ENCODE peak calls at places on chromosome 11, in nine cellular contexts. One of them, this sample, is unnamed.
A peak's percentile ranks its signal among the peaks of the same experiment; 100 is the strongest.

GRCh38 chr11:67409781-67410368 is 5.6 kb upstream of the CARNS1 start:
- DNase-seq in IMR-90: no peak
- DNase-seq in prostate gland: no peak
- DNase-seq in transverse colon: peak; percentile 80
- DNase-seq in Peyer's patch: peak; percentile 67
- DNase-seq in heart left ventricle: no peak
- DNase-seq in HCT116: peak; percentile 33
- DNase-seq in breast epithelium: no peak
- DNase-seq in ovary: no peak
- DNase-seq in this sample: no peak

GRCh38 chr11:134079317-134079716 is 10.4 kb downstream of the JAM3 start:
- DNase-seq in HCT116: no peak
- DNase-seq in ovary: no peak
- DNase-seq in heart left ventricle: no peak
- DNase-seq in prostate gland: no peak
- DNase-seq in transverse colon: no peak
- DNase-seq in IMR-90: no peak
- DNase-seq in breast epithelium: no peak
- DNase-seq in Peyer's patch: no peak
- DNase-seq in this sample: no peak

GRCh38 chr11:60775420-60775961 is 9.6 kb upstream of the MS4A10 start:
- DNase-seq in transverse colon: peak; percentile 91
- DNase-seq in IMR-90: peak; percentile 86
- DNase-seq in ovary: peak; percentile 91
- DNase-seq in Peyer's patch: peak; percentile 78
- DNase-seq in heart left ventricle: peak; percentile 80
- DNase-seq in HCT116: peak; percentile 85
- DNase-seq in breast epithelium: peak; percentile 87
- DNase-seq in prostate gland: peak; percentile 87
- DNase-seq in this sample: peak; percentile 70

GRCh38 chr11:106969660-106970059 is 48.6 kb downstream of the GUCY1A2 start:
- DNase-seq in ovary: no peak
- DNase-seq in Peyer's patch: no peak
- DNase-seq in transverse colon: no peak
- DNase-seq in prostate gland: no peak
- DNase-seq in breast epithelium: no peak
- DNase-seq in HCT116: no peak
- DNase-seq in IMR-90: no peak
- DNase-seq in heart left ventricle: peak; percentile 34
- DNase-seq in this sample: no peak

GRCh38 chr11:77213029-77213579 is 85.1 kb downstream of the MYO7A start:
- DNase-seq in heart left ventricle: no peak
- DNase-seq in prostate gland: no peak
- DNase-seq in IMR-90: no peak
- DNase-seq in breast epithelium: no peak
- DNase-seq in ovary: no peak
- DNase-seq in transverse colon: no peak
- DNase-seq in Peyer's patch: no peak
- DNase-seq in HCT116: no peak
- DNase-seq in this sample: no peak

GRCh38 chr11:66035653-66036333 is 9.5 kb upstream of the CATSPER1 start:
- DNase-seq in HCT116: no peak
- DNase-seq in breast epithelium: no peak
- DNase-seq in ovary: no peak
- DNase-seq in heart left ventricle: no peak
- DNase-seq in Peyer's patch: no peak
- DNase-seq in IMR-90: no peak
- DNase-seq in transverse colon: no peak
- DNase-seq in prostate gland: no peak
- DNase-seq in this sample: no peak

GRCh38 chr11:19595840-19596751 is 116.5 kb upstream of the NAV2 start:
- DNase-seq in heart left ventricle: peak; percentile 53
- DNase-seq in ovary: no peak
- DNase-seq in prostate gland: no peak
- DNase-seq in transverse colon: no peak
- DNase-seq in HCT116: no peak
- DNase-seq in Peyer's patch: no peak
- DNase-seq in IMR-90: peak; percentile 90
- DNase-seq in breast epithelium: no peak
- DNase-seq in this sample: no peak

GRCh38 chr11:3049430-3050243 is 7.6 kb downstream of the CARS1 start:
- DNase-seq in ovary: peak; percentile 65
- DNase-seq in transverse colon: peak; percentile 80
- DNase-seq in breast epithelium: peak; percentile 73
- DNase-seq in HCT116: peak; percentile 35
- DNase-seq in heart left ventricle: peak; percentile 55
- DNase-seq in Peyer's patch: peak; percentile 81
- DNase-seq in prostate gland: peak; percentile 53
- DNase-seq in IMR-90: peak; percentile 98
- DNase-seq in this sample: peak; percentile 95

GRCh38 chr11:94469416-94469815 is 24.2 kb downstream of the MRE11 start:
- DNase-seq in transverse colon: no peak
- DNase-seq in IMR-90: peak; percentile 10
- DNase-seq in HCT116: no peak
- DNase-seq in ovary: no peak
- DNase-seq in breast epithelium: no peak
- DNase-seq in heart left ventricle: no peak
- DNase-seq in prostate gland: no peak
- DNase-seq in Peyer's patch: no peak
- DNase-seq in this sample: no peak

GRCh38 chr11:132318421-132319157 is 948.2 kb downstream of the NTM start:
- DNase-seq in breast epithelium: no peak
- DNase-seq in transverse colon: no peak
- DNase-seq in prostate gland: no peak
- DNase-seq in IMR-90: peak; percentile 76
- DNase-seq in heart left ventricle: no peak
- DNase-seq in ovary: no peak
- DNase-seq in HCT116: no peak
- DNase-seq in Peyer's patch: no peak
- DNase-seq in this sample: no peak

GRCh38 chr11:1876361-1877063 is 15.2 kb downstream of the PRR33 start:
- DNase-seq in IMR-90: no peak
- DNase-seq in heart left ventricle: peak; percentile 83
- DNase-seq in HCT116: no peak
- DNase-seq in transverse colon: peak; percentile 60
- DNase-seq in ovary: peak; percentile 57
- DNase-seq in breast epithelium: no peak
- DNase-seq in Peyer's patch: peak; percentile 73
- DNase-seq in prostate gland: no peak
- DNase-seq in this sample: no peak

GRCh38 chr11:17890333-17890732 is 122.5 kb downstream of the SERGEF start:
- DNase-seq in ovary: no peak
- DNase-seq in transverse colon: no peak
- DNase-seq in heart left ventricle: no peak
- DNase-seq in prostate gland: no peak
- DNase-seq in Peyer's patch: no peak
- DNase-seq in IMR-90: no peak
- DNase-seq in breast epithelium: no peak
- DNase-seq in HCT116: no peak
- DNase-seq in this sample: no peak

GRCh38 chr11:68632802-68633201 is 51.5 kb upstream of the GAL start:
- DNase-seq in breast epithelium: no peak
- DNase-seq in IMR-90: peak; percentile 70
- DNase-seq in HCT116: peak; percentile 79
- DNase-seq in Peyer's patch: no peak
- DNase-seq in heart left ventricle: no peak
- DNase-seq in transverse colon: peak; percentile 64
- DNase-seq in prostate gland: peak; percentile 51
- DNase-seq in ovary: no peak
- DNase-seq in this sample: no peak

GRCh38 chr11:32152821-32153220 is 61.9 kb downstream of the RCN1 start:
- DNase-seq in prostate gland: no peak
- DNase-seq in Peyer's patch: no peak
- DNase-seq in IMR-90: no peak
- DNase-seq in ovary: no peak
- DNase-seq in breast epithelium: no peak
- DNase-seq in HCT116: no peak
- DNase-seq in heart left ventricle: no peak
- DNase-seq in transverse colon: no peak
- DNase-seq in this sample: no peak

GRCh38 chr11:12201016-12201985 is 90.9 kb downstream of the MICAL2 start:
- DNase-seq in heart left ventricle: peak; percentile 89
- DNase-seq in ovary: peak; percentile 45
- DNase-seq in Peyer's patch: no peak
- DNase-seq in breast epithelium: no peak
- DNase-seq in prostate gland: no peak
- DNase-seq in IMR-90: peak; percentile 97
- DNase-seq in HCT116: no peak
- DNase-seq in transverse colon: no peak
- DNase-seq in this sample: no peak

GRCh38 chr11:61602775-61603569 is 22.1 kb upstream of the SYT7 start:
- DNase-seq in ovary: peak; percentile 82
- DNase-seq in heart left ventricle: peak; percentile 55
- DNase-seq in IMR-90: peak; percentile 96
- DNase-seq in HCT116: peak; percentile 68
- DNase-seq in breast epithelium: no peak
- DNase-seq in prostate gland: no peak
- DNase-seq in Peyer's patch: peak; percentile 81
- DNase-seq in transverse colon: peak; percentile 69
- DNase-seq in this sample: peak; percentile 74

DNA sequence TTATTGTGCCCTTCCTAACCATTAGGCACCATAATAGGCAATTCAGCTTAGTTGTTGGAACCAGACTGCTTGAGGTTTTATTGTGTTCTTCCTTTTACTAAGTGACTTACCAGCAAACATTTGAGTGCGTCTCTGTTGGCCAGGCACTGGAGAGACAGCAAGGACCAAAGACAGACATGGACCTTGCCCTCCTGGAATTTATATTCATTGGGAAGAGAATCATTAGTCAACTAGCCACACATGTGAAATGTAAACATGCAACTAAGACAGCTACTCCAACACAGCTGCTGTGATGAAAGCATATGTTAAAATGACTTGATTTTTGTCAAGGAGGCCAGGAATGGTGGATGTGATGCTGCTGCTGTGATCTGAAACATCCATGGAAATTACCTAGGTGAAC is 106.4 kb downstream of the TRAF6 start:
- DNase-seq in Peyer's patch: no peak
- DNase-seq in ovary: no peak
- DNase-seq in breast epithelium: no peak
- DNase-seq in heart left ventricle: no peak
- DNase-seq in prostate gland: no peak
- DNase-seq in HCT116: no peak
- DNase-seq in transverse colon: no peak
- DNase-seq in IMR-90: peak; percentile 42
- DNase-seq in this sample: no peak
- TF ChIP-seq POLR2A in Peyer's patch: no peak
- TF ChIP-seq POLR2A in ovary: no peak
- TF ChIP-seq POLR2A in breast epithelium: no peak
- TF ChIP-seq POLR2A in heart left ventricle: no peak
- TF ChIP-seq POLR2A in prostate gland: no peak
- TF ChIP-seq POLR2A in HCT116: no peak
- TF ChIP-seq POLR2A in transverse colon: no peak
- TF ChIP-seq POLR2A in IMR-90: no peak
- TF ChIP-seq POLR2A in this sample: no peak

GRCh38 chr11:100671471-100671870 is 15.6 kb upstream of the ARHGAP42 start:
- DNase-seq in IMR-90: peak; percentile 44
- DNase-seq in ovary: no peak
- DNase-seq in Peyer's patch: no peak
- DNase-seq in HCT116: no peak
- DNase-seq in prostate gland: no peak
- DNase-seq in heart left ventricle: no peak
- DNase-seq in transverse colon: no peak
- DNase-seq in breast epithelium: no peak
- DNase-seq in this sample: no peak

GRCh38 chr11:100667449-100667848 is 19.6 kb upstream of the ARHGAP42 start:
- DNase-seq in breast epithelium: no peak
- DNase-seq in HCT116: no peak
- DNase-seq in heart left ventricle: no peak
- DNase-seq in prostate gland: no peak
- DNase-seq in transverse colon: no peak
- DNase-seq in ovary: no peak
- DNase-seq in IMR-90: no peak
- DNase-seq in Peyer's patch: no peak
- DNase-seq in this sample: no peak

GRCh38 chr11:100673063-100673462 is 14.0 kb upstream of the ARHGAP42 start:
- DNase-seq in Peyer's patch: no peak
- DNase-seq in breast epithelium: no peak
- DNase-seq in prostate gland: no peak
- DNase-seq in IMR-90: peak; percentile 81
- DNase-seq in HCT116: no peak
- DNase-seq in heart left ventricle: no peak
- DNase-seq in ovary: no peak
- DNase-seq in transverse colon: no peak
- DNase-seq in this sample: no peak

GRCh38 chr11:100672483-100673038 is 14.5 kb upstream of the ARHGAP42 start:
- DNase-seq in ovary: no peak
- DNase-seq in IMR-90: no peak
- DNase-seq in prostate gland: no peak
- DNase-seq in breast epithelium: no peak
- DNase-seq in HCT116: no peak
- DNase-seq in heart left ventricle: no peak
- DNase-seq in Peyer's patch: no peak
- DNase-seq in transverse colon: no peak
- DNase-seq in this sample: no peak

GRCh38 chr11:100670140-100670539 is 16.9 kb upstream of the ARHGAP42 start:
- DNase-seq in prostate gland: no peak
- DNase-seq in breast epithelium: no peak
- DNase-seq in ovary: no peak
- DNase-seq in IMR-90: no peak
- DNase-seq in transverse colon: no peak
- DNase-seq in heart left ventricle: no peak
- DNase-seq in HCT116: no peak
- DNase-seq in Peyer's patch: no peak
- DNase-seq in this sample: no peak
- H3K9me3 ChIP-seq in prostate gland: no peaks in the 10 kb centered on the region
- H3K9me3 ChIP-seq in breast epithelium: no peaks in the 10 kb centered on the region
- H3K9me3 ChIP-seq in ovary: no peaks in the 10 kb centered on the region
- H3K9me3 ChIP-seq in IMR-90: no peaks in the 10 kb centered on the region
- H3K9me3 ChIP-seq in transverse colon: no peaks in the 10 kb centered on the region
- H3K9me3 ChIP-seq in heart left ventricle: no peaks in the 10 kb centered on the region
- H3K9me3 ChIP-seq in HCT116: no peaks in the 10 kb centered on the region
- H3K9me3 ChIP-seq in Peyer's patch: no peaks in the 10 kb centered on the region
- H3K9me3 ChIP-seq in this sample: no peaks in the 10 kb centered on the region

GRCh38 chr11:79440451-79441158 is at the start of gene TENM4:
- DNase-seq in prostate gland: peak; percentile 40
- DNase-seq in ovary: peak; percentile 92
- DNase-seq in breast epithelium: peak; percentile 52
- DNase-seq in IMR-90: peak; percentile 92
- DNase-seq in HCT116: no peak
- DNase-seq in transverse colon: peak; percentile 35
- DNase-seq in Peyer's patch: peak; percentile 54
- DNase-seq in heart left ventricle: peak; percentile 48
- DNase-seq in this sample: peak; percentile 19
- TF ChIP-seq POLR2A in prostate gland: no peak
- TF ChIP-seq POLR2A in ovary: peak; percentile 82
- TF ChIP-seq POLR2A in breast epithelium: no peak
- TF ChIP-seq POLR2A in IMR-90: peak; percentile 58
- TF ChIP-seq POLR2A in HCT116: no peak
- TF ChIP-seq POLR2A in transverse colon: no peak
- TF ChIP-seq POLR2A in Peyer's patch: no peak
- TF ChIP-seq POLR2A in heart left ventricle: no peak
- TF ChIP-seq POLR2A in this sample: peak; percentile 20

DNA sequence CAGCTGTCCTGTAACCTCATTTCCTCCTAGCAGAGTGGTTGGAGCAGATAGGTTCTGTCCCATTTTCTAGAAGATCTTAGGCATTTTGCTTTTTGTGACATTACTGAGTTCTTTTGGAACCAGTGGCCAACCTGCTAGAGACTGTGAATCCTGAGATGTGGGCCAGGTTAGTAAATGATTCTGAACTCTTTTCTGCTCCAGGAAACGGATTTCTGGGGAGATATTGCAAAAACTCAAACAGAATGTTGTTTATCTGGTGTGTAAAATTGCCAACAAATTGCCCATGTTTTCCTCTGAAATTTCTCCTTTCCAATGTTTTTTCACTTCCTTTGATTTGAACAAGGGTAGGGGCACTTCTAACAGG is 32.7 kb downstream of the SLC6A5 start:
- DNase-seq in heart left ventricle: no peak
- DNase-seq in HCT116: no peak
- DNase-seq in transverse colon: no peak
- DNase-seq in breast epithelium: no peak
- DNase-seq in prostate gland: no peak
- DNase-seq in IMR-90: no peak
- DNase-seq in ovary: no peak
- DNase-seq in Peyer's patch: no peak
- DNase-seq in this sample: no peak
- H3K9me3 ChIP-seq in heart left ventricle: no peaks in the 10 kb centered on the region
- H3K9me3 ChIP-seq in HCT116: no peaks in the 10 kb centered on the region
- H3K9me3 ChIP-seq in transverse colon: no peaks in the 10 kb centered on the region
- H3K9me3 ChIP-seq in breast epithelium: peaks cover 3% of the 10 kb centered on the region
- H3K9me3 ChIP-seq in prostate gland: no peaks in the 10 kb centered on the region
- H3K9me3 ChIP-seq in IMR-90: no peaks in the 10 kb centered on the region
- H3K9me3 ChIP-seq in ovary: no peaks in the 10 kb centered on the region
- H3K9me3 ChIP-seq in Peyer's patch: no peaks in the 10 kb centered on the region
- H3K9me3 ChIP-seq in this sample: no peaks in the 10 kb centered on the region

This sample was measured in gastrocnemius medialis.